ENCODE peak calls at places on chromosome 12, in six cellular contexts. P is HCT116, U is GM12878, R is HepG2, M is H1, I is NT2/D1. N is an unnamed sample.

GRCh38 chr12:56990648-56991318 is 15.6 kb downstream of the ZBTB39 start:
- DNase-seq in I (no peak), P (no peak), U (no peak), R (no peak), M (no peak), N (no peak)

GRCh38 chr12:3677609-3678008 is 75.3 kb downstream of the CRACR2A start:
- DNase-seq in R (no peak), I (no peak), P (no peak), U (no peak), M (no peak), N (no peak)

GRCh38 chr12:119052001-119052400 is 70.7 kb downstream of the SRRM4 start:
- DNase-seq in R (no peak), I (no peak), M (no peak), P (no peak), U (no peak), N (no peak)

GRCh38 chr12:125222876-125223275 is 157.6 kb downstream of the AACS start:
- DNase-seq in I (no peak), U (no peak), M (no peak), P (no peak), R (no peak), N (peak)

GRCh38 chr12:69908208-69908607 is 83.2 kb downstream of the MYRFL start:
- DNase-seq in R (no peak), I (no peak), M (no peak), P (no peak), U (no peak), N (no peak)

GRCh38 chr12:50326636-50327284 is 43.4 kb upstream of the LIMA1 start:
- DNase-seq in U (no peak), M (no peak), R (peak), P (no peak), I (no peak), N (no peak)

GRCh38 chr12:69415471-69416275 is 54.5 kb upstream of the FRS2 start:
- DNase-seq in P (peak), U (no peak), M (peak), R (peak), I (peak), N (no peak)

GRCh38 chr12:9925746-9926393 is 6.3 kb downstream of the CLEC2A start:
- DNase-seq in U (no peak), M (peak), I (peak), P (peak), R (peak), N (peak)

GRCh38 chr12:22230280-22230794 is 104.2 kb downstream of the ST8SIA1 start:
- DNase-seq in M (no peak), U (no peak), R (no peak), P (no peak), I (no peak), N (no peak)

GRCh38 chr12:2341871-2342270 is 289.1 kb downstream of the CACNA1C start:
- DNase-seq in M (no peak), P (no peak), R (no peak), U (no peak), I (no peak), N (no peak)

GRCh38 chr12:127750076-127750840 is 516.7 kb upstream of the TMEM132C start:
- DNase-seq in R (no peak), M (no peak), U (no peak), P (no peak), I (no peak), N (no peak)

GRCh38 chr12:59318940-59319339 is 276.9 kb upstream of the SLC16A7 start:
- DNase-seq in U (no peak), M (no peak), I (no peak), R (no peak), P (no peak), N (no peak)

GRCh38 chr12:29534935-29535334 is 37.4 kb upstream of the OVCH1 start:
- DNase-seq in U (no peak), M (no peak), P (no peak), R (peak), I (no peak), N (no peak)

GRCh38 chr12:2363836-2364565 is 311.2 kb downstream of the CACNA1C start:
- DNase-seq in I (no peak), U (no peak), R (no peak), M (no peak), P (no peak), N (no peak)

GRCh38 chr12:116774020-116774419 is 35.9 kb downstream of the RNFT2 start:
- DNase-seq in M (no peak), I (no peak), U (no peak), R (no peak), P (no peak), N (no peak)

GRCh38 chr12:116783503-116784237 is 45.6 kb downstream of the RNFT2 start:
- DNase-seq in R (no peak), P (no peak), U (no peak), M (no peak), I (no peak), N (no peak)

GRCh38 chr12:116780942-116781341 is 42.8 kb downstream of the RNFT2 start:
- DNase-seq in I (no peak), R (no peak), M (no peak), U (no peak), P (no peak), N (no peak)

GRCh38 chr12:116784238-116784612 is 46.1 kb downstream of the RNFT2 start:
- DNase-seq in I (no peak), M (no peak), R (no peak), U (no peak), P (peak), N (peak)

GRCh38 chr12:116779597-116779996 is 41.5 kb downstream of the RNFT2 start:
- DNase-seq in M (no peak), U (no peak), P (no peak), R (no peak), I (no peak), N (no peak)
- TF ChIP-seq ZNF274 in M (no peak), U (no peak), P (no peak), R (no peak), I (no peak), N (no peak)

GRCh38 chr12:130627175-130627574 is 88.9 kb downstream of the RIMBP2 start:
- DNase-seq in R (no peak), P (no peak), M (no peak), U (peak), I (no peak), N (no peak)

GRCh38 chr12:130626601-130627000 is 89.5 kb downstream of the RIMBP2 start:
- DNase-seq in I (no peak), P (no peak), R (no peak), M (no peak), U (no peak), N (no peak)

GRCh38 chr12:130633771-130634170 is 82.3 kb downstream of the RIMBP2 start:
- DNase-seq in M (peak), R (no peak), I (peak), P (no peak), U (no peak), N (no peak)

GRCh38 chr12:130632582-130633174 is 83.4 kb downstream of the RIMBP2 start:
- DNase-seq in I (no peak), P (no peak), M (no peak), U (no peak), R (no peak), N (no peak)

DNA sequence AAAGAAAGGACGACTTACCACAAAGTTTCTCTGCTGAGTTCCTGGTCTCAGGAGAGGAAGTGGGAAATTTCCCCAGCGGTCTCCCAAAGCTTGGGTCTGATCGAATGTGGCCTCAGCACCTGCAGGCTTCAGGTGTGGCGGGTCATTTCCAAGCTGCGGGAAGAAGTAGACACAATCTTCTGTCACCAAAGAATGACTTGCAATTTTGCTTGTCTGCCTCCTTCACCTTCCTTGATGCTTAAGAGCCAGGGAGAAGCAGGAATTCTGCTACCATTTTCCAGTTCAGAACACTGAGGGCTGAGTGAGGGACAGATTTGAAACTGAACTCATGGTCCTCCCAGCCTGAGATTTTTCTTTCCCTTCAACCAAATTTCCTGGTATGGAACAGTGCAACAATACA is 87.8 kb downstream of the RIMBP2 start:
- DNase-seq in U (no peak), P (no peak), I (no peak), R (no peak), M (no peak), N (no peak)
- TF ChIP-seq ZNF274 in U (no peak), P (no peak), I (no peak), R (no peak), M (no peak), N (no peak)

GRCh38 chr12:16168078-16168477 is 109.4 kb downstream of the SLC15A5 start:
- DNase-seq in M (no peak), R (no peak), I (no peak), P (no peak), U (no peak), N (no peak)
- TF ChIP-seq ZNF274 in M (no peak), R (no peak), I (no peak), P (no peak), U (no peak), N (no peak)

GRCh38 chr12:70985850-70986249 is 65.3 kb upstream of the PTPRR start:
- DNase-seq in U (no peak), I (no peak), P (no peak), M (no peak), R (no peak), N (no peak)

GRCh38 chr12:70982991-70983390 is 62.5 kb upstream of the PTPRR start:
- DNase-seq in U (no peak), R (no peak), P (no peak), I (no peak), M (no peak), N (no peak)

GRCh38 chr12:70983692-70984091 is 63.2 kb upstream of the PTPRR start:
- DNase-seq in R (no peak), U (no peak), P (no peak), M (no peak), I (peak), N (no peak)

DNA sequence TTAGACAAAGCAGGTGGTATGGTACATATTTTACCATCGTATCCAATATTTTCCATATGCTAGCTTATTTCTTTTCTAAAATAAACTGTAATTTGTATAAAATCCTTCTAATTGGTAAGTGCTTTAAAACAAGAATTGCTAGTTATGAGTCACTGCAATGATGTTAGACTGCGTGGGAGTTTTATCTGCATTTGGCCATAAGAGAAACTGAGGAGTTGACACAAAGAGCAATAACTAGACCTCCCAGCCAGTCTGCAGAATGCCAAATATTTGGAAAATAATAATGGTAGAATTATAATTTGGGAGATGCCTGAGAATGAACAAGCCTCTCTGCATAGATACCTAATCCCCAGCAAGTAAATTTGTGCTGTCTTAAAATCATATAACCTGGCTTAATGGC is 61.7 kb upstream of the PTPRR start:
- DNase-seq in I (no peak), M (no peak), U (no peak), P (no peak), R (no peak), N (no peak)
- TF ChIP-seq ZNF274 in I (no peak), M (no peak), U (no peak), P (no peak), R (no peak), N (no peak)

GRCh38 chr12:114836609-114837008 is 152.6 kb upstream of the TBX3 start:
- DNase-seq in M (no peak), R (no peak), U (no peak), P (no peak), I (no peak), N (no peak)

GRCh38 chr12:114838480-114838879 is 154.5 kb upstream of the TBX3 start:
- DNase-seq in U (no peak), P (no peak), R (no peak), I (no peak), M (no peak), N (no peak)

GRCh38 chr12:114829833-114830232 is 145.9 kb upstream of the TBX3 start:
- DNase-seq in U (no peak), R (peak), I (no peak), M (no peak), P (no peak), N (no peak)

GRCh38 chr12:114834621-114835020 is 150.6 kb upstream of the TBX3 start:
- DNase-seq in I (no peak), U (no peak), R (no peak), P (no peak), M (no peak), N (no peak)

GRCh38 chr12:114835031-114835430 is 151.1 kb upstream of the TBX3 start:
- DNase-seq in M (no peak), R (no peak), P (no peak), I (no peak), U (no peak), N (no peak)
- TF ChIP-seq ZNF274 in M (no peak), R (no peak), P (no peak), I (no peak), U (no peak), N (no peak)

GRCh38 chr12:80509781-80510556 is 65.9 kb downstream of the PTPRQ start:
- DNase-seq in R (no peak), U (no peak), P (no peak), I (no peak), M (no peak), N (no peak)
- TF ChIP-seq ZNF274 in R (no peak), U (no peak), P (no peak), I (no peak), M (no peak), N (no peak)

GRCh38 chr12:55651314-55651703 is 14.6 kb downstream of the OR10P1 start:
- DNase-seq in I (peak), P (no peak), U (no peak), R (no peak), M (no peak), N (no peak)

GRCh38 chr12:55657282-55657681 is 20.6 kb downstream of the OR10P1 start:
- DNase-seq in I (no peak), U (no peak), P (no peak), M (no peak), R (no peak), N (no peak)

GRCh38 chr12:55654506-55655224 is 18.0 kb downstream of the OR10P1 start:
- DNase-seq in M (no peak), R (no peak), U (no peak), P (no peak), I (no peak), N (no peak)

GRCh38 chr12:55653031-55653430 is 16.3 kb downstream of the OR10P1 start:
- DNase-seq in M (no peak), U (no peak), P (no peak), R (no peak), I (no peak), N (no peak)

GRCh38 chr12:55652352-55652751 is 15.7 kb downstream of the OR10P1 start:
- DNase-seq in I (no peak), M (no peak), P (no peak), U (no peak), R (no peak), N (no peak)
- TF ChIP-seq ZNF274 in I (no peak), M (no peak), P (no peak), U (no peak), R (no peak), N (no peak)

GRCh38 chr12:88188180-88188579 is 46.1 kb downstream of the TMTC3 start:
- DNase-seq in P (no peak), I (no peak), R (no peak), U (no peak), M (no peak), N (no peak)
- TF ChIP-seq ZNF274 in P (no peak), I (no peak), R (no peak), U (no peak), M (no peak), N (no peak)

GRCh38 chr12:122963928-122964240 is 2.4 kb downstream of the ABCB9 start:
- DNase-seq in U (no peak), M (no peak), R (no peak), P (no peak), I (no peak), N (no peak)
- TF ChIP-seq ZNF274 in U (no peak), M (no peak), R (no peak), P (no peak), I (no peak), N (no peak)

N was measured in K562.